ENCODE peak calls at places on chromosomes 3 and 15, in four cellular contexts. Y is omental fat pad, V is A549, G is colonic mucosa. R is an unnamed sample.

GRCh38 chr15:67865766-67866165 is 25.9 kb upstream of the RNU6-1 start:
- DNase-seq in Y (no peak), V (no peak), G (no peak), R (no peak)

GRCh38 chr15:32956006-32956405 is 238.2 kb downstream of the GREM1 start:
- DNase-seq in Y (no peak), V (peak; percentile 77), G (no peak), R (peak; percentile 29)

GRCh38 chr3:157370867-157371266 is 65.8 kb upstream of the PTX3 start:
- DNase-seq in Y (no peak), V (no peak), G (no peak), R (no peak)

GRCh38 chr15:47885921-47886320 is 168.6 kb downstream of the SEMA6D start:
- DNase-seq in Y (no peak), V (no peak), G (no peak), R (no peak)

GRCh38 chr3:51620543-51620942 is 50.5 kb upstream of the TEX264 start:
- DNase-seq in Y (no peak), V (no peak), G (no peak), R (no peak)

GRCh38 chr15:99440029-99440428 is 125.8 kb upstream of the MEF2A start:
- DNase-seq in Y (peak; percentile 15), V (no peak), G (no peak), R (no peak)

GRCh38 chr3:160331127-160331937 is 67.7 kb downstream of the IFT80 start:
- DNase-seq in Y (no peak), V (peak; percentile 69), G (no peak), R (no peak)

GRCh38 chr3:49378249-49378899 is 20.2 kb upstream of the GPX1 start:
- DNase-seq in Y (no peak), V (no peak), G (no peak), R (no peak)

GRCh38 chr15:69457304-69458280 is 5.0 kb downstream of the RPLP1 start:
- DNase-seq in Y (no peak), V (no peak), G (no peak), R (no peak)

GRCh38 chr3:16813336-16813735 is 71.4 kb upstream of the PLCL2 start:
- DNase-seq in Y (no peak), V (no peak), G (no peak), R (no peak)

GRCh38 chr3:134638385-134639020 is 12.3 kb downstream of the KY start:
- DNase-seq in Y (no peak), V (no peak), G (no peak), R (no peak)

GRCh38 chr3:46676601-46677071 is 16.8 kb downstream of the ALS2CL start:
- DNase-seq in Y (no peak), V (no peak), G (no peak), R (no peak)

GRCh38 chr15:66774001-66774814 is 72.2 kb downstream of the SMAD6 start:
- DNase-seq in Y (peak; percentile 78), V (peak; percentile 89), G (peak; percentile 95), R (peak; percentile 81)

GRCh38 chr3:142976621-142977398 is 13.3 kb upstream of the PAQR9 start:
- DNase-seq in Y (peak; percentile 77), V (peak; percentile 96), G (peak; percentile 45), R (no peak)

GRCh38 chr3:56884387-56884786 is 82.6 kb upstream of the ARHGEF3 start:
- DNase-seq in Y (no peak), V (no peak), G (no peak), R (no peak)

GRCh38 chr3:48663489-48664312 is 1.0 kb upstream of the CELSR3 start:
- DNase-seq in Y (peak; percentile 85), V (peak; percentile 99), G (peak; percentile 95), R (peak; percentile 99)

GRCh38 chr3:181565416-181565815 is 146.3 kb upstream of the SOX2 start:
- DNase-seq in Y (no peak), V (no peak), G (no peak), R (no peak)

GRCh38 chr15:64761156-64761555 is 14.2 kb downstream of the RBPMS2 start:
- DNase-seq in Y (no peak), V (no peak), G (no peak), R (no peak)

GRCh38 chr3:127162947-127163645 is 29.8 kb upstream of the PRR23E start:
- DNase-seq in Y (peak; percentile 9), V (no peak), G (no peak), R (no peak)

GRCh38 chr3:11415099-11415498 is 142.9 kb downstream of the ATG7 start:
- DNase-seq in Y (no peak), V (no peak), G (no peak), R (no peak)

GRCh38 chr3:29555590-29555989 is 274.7 kb downstream of the RBMS3 start:
- DNase-seq in Y (no peak), V (no peak), G (no peak), R (no peak)

GRCh38 chr15:92683511-92683834 is 27.9 kb upstream of the FAM174B start:
- DNase-seq in Y (no peak), V (peak; percentile 68), G (peak; percentile 35), R (no peak)
- TF ChIP-seq CTCF in Y (no peak), V (peak; percentile 56), G (no peak), R (peak; percentile 46)

GRCh38 chr3:10248184-10248983 is at the start of gene TATDN2:
- DNase-seq in Y (peak; percentile 77), V (peak; percentile 97), G (peak; percentile 99), R (peak; percentile 100)
- TF ChIP-seq CTCF in Y (no peak), V (no peak), G (no peak), R (no peak)

GRCh38 chr3:195774917-195775316 is 36.8 kb downstream of the MUC4 start:
- DNase-seq in Y (no peak), V (peak; percentile 58), G (peak; percentile 42), R (no peak)
- TF ChIP-seq CTCF in Y (no peak), V (peak; percentile 50), G (peak; percentile 24), R (peak; percentile 40)

DNA sequence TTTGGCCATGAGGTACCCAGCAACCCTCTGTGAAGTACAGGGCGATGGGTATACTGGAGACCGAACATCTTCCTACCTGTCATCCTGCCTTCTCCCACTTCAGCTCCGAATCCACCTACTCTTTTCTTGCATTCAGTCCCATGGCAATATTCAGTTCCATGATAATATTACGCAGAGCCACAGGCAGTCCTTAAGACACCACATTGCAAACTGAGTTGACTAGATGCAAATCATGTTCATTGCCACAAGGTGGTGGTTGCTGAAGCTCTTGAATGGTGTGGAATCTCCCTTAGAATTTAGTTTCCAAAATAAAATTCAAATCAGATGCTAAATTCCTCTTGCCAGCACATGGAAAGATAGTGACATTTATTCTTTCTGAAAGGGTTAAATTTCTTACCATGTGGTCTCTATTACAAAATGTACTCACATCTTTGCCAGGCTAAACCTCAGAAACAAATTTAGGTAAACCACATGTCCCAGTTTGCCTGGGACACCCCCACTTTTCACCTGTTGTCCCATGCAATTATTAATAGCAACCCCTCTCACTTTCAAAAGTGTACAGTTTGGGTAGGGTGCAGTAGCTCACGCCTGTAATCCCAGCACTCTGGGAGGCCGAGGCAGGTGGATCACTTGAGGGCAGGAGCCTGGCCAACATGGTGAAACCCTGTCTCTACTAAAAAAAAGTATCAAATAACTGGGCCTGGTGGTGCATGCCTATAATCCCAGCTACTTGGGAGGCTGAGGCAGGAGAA is 1.7 kb upstream of the NME9 start:
- DNase-seq in Y (no peak), V (peak; percentile 28), G (no peak), R (no peak)
- TF ChIP-seq CTCF in Y (no peak), V (no peak), G (no peak), R (no peak)

GRCh38 chr15:75955720-75956119 is 52.0 kb downstream of the FBXO22 start:
- DNase-seq in Y (no peak), V (no peak), G (no peak), R (no peak)
- TF ChIP-seq CTCF in Y (no peak), V (no peak), G (no peak), R (no peak)

R was measured in GM13977.